ENCODE peak calls at places on chromosomes 12 and 14, in nine cellular contexts. I is M059J, S is brain pericyte, M is AG08396, Y is fibroblast of the conjunctiva, N is AG09319, Q is neural crest cell, W is SJSA1, A is amniotic epithelial cell. K is an unnamed sample.

GRCh38 chr12:133145981-133146380 is 15.6 kb downstream of the ZNF10 start:
- DNase-seq in I (no peak), S (no peak), M (no peak), Y (no peak), N (no peak), Q (no peak), W (no peak), A (no peak), K (no peak)

GRCh38 chr12:6333029-6333428 is 8.8 kb downstream of the TNFRSF1A start:
- DNase-seq in I (no peak), S (no peak), M (no peak), Y (no peak), N (no peak), Q (no peak), W (no peak), A (no peak), K (no peak)

GRCh38 chr12:90274407-90274806 is 565.8 kb upstream of the ATP2B1 start:
- DNase-seq in I (no peak), S (no peak), M (no peak), Y (no peak), N (no peak), Q (no peak), W (no peak), A (no peak), K (no peak)

GRCh38 chr12:132158677-132159554 is 14.7 kb downstream of the NOC4L start:
- DNase-seq in I (no peak), S (no peak), M (no peak), Y (no peak), N (no peak), Q (no peak), W (no peak), A (no peak), K (no peak)

GRCh38 chr14:50772361-50772760 is 58.6 kb downstream of the NIN start:
- DNase-seq in I (peak; percentile 20), S (no peak), M (peak; percentile 20), Y (no peak), N (peak; percentile 81), Q (no peak), W (no peak), A (peak; percentile 56), K (peak; percentile 42)

GRCh38 chr12:108638141-108638823 is 4.6 kb upstream of the SELPLG start:
- DNase-seq in I (no peak), S (no peak), M (no peak), Y (no peak), N (no peak), Q (peak; percentile 60), W (peak; percentile 73), A (no peak), K (no peak)

GRCh38 chr12:113109872-113110623 is 25.5 kb downstream of the RASAL1 start:
- DNase-seq in I (no peak), S (no peak), M (no peak), Y (no peak), N (no peak), Q (no peak), W (no peak), A (no peak), K (no peak)

GRCh38 chr12:126558810-126559209 is 1493.6 kb downstream of the AACS start:
- DNase-seq in I (no peak), S (no peak), M (no peak), Y (no peak), N (no peak), Q (no peak), W (no peak), A (no peak), K (no peak)

GRCh38 chr14:21070083-21070609 is at the start of gene ARHGEF40:
- DNase-seq in I (peak; percentile 58), S (no peak), M (peak; percentile 85), Y (no peak), N (no peak), Q (peak; percentile 62), W (peak; percentile 53), A (no peak), K (no peak)

GRCh38 chr12:40375076-40375475 is 150.3 kb downstream of the LRRK2 start:
- DNase-seq in I (no peak), S (no peak), M (no peak), Y (no peak), N (no peak), Q (no peak), W (no peak), A (peak; percentile 1), K (no peak)

GRCh38 chr12:125856899-125857298 is 791.7 kb downstream of the AACS start:
- DNase-seq in I (no peak), S (no peak), M (no peak), Y (no peak), N (no peak), Q (no peak), W (no peak), A (no peak), K (no peak)

GRCh38 chr14:24057867-24058259 is 6.1 kb downstream of the CARMIL3 start:
- DNase-seq in I (no peak), S (no peak), M (no peak), Y (no peak), N (no peak), Q (no peak), W (no peak), A (no peak), K (no peak)

GRCh38 chr14:67820428-67820881 is 876 bp downstream of the RAD51B start:
- DNase-seq in I (no peak), S (no peak), M (no peak), Y (no peak), N (no peak), Q (no peak), W (peak; percentile 7), A (peak; percentile 10), K (no peak)

GRCh38 chr12:52524241-52524897 is 4.2 kb upstream of the KRT5 start:
- DNase-seq in I (no peak), S (no peak), M (no peak), Y (no peak), N (no peak), Q (no peak), W (no peak), A (no peak), K (no peak)

GRCh38 chr12:22684526-22685118 is 59.7 kb downstream of the ETNK1 start:
- DNase-seq in I (peak; percentile 47), S (no peak), M (no peak), Y (peak; percentile 28), N (peak; percentile 8), Q (no peak), W (peak; percentile 15), A (peak; percentile 51), K (peak; percentile 58)